ENCODE peak calls at places on chromosomes 2 and 18, in four cellular contexts. K, M, U and L are unnamed samples.
A peak's percentile ranks its signal among the peaks of the same experiment; 100 is the strongest.

GRCh38 chr18:46283895-46284295 is 179.7 kb downstream of the HAUS1 start:
- DNase-seq in K (no peak), M (no peak), U (no peak), L (no peak)

GRCh38 chr2:241018051-241018891 is 19.9 kb downstream of the SNED1 start:
- DNase-seq in M (no peak), K (no peak), U (peak; percentile 16), L (no peak)

GRCh38 chr2:19021100-19021476 is 337.3 kb downstream of the OSR1 start:
- DNase-seq in K (no peak), U (peak; percentile 93), M (peak; percentile 7), L (no peak)

GRCh38 chr2:159875083-159875482 is 77.1 kb upstream of the CD302 start:
- DNase-seq in U (no peak), K (no peak), M (no peak), L (no peak)

GRCh38 chr2:57343391-57344006 is 703.1 kb upstream of the VRK2 start:
- DNase-seq in M (peak; percentile 31), K (no peak), U (no peak), L (no peak)

GRCh38 chr2:216520156-216520555 is 21.5 kb downstream of the RPL37A start:
- DNase-seq in U (peak; percentile 49), K (no peak), M (no peak), L (no peak)

GRCh38 chr2:239751719-239752355 is 273.3 kb downstream of the NDUFA10 start:
- DNase-seq in M (no peak), U (no peak), K (no peak), L (peak; percentile 31)

GRCh38 chr2:127105656-127106456 is 1.1 kb downstream of the BIN1 start:
- DNase-seq in U (peak; percentile 57), M (no peak), K (peak; percentile 56), L (peak; percentile 50)

GRCh38 chr2:29612568-29612967 is 308.8 kb downstream of the ALK start:
- DNase-seq in M (no peak), U (no peak), K (no peak), L (no peak)

GRCh38 chr2:144703852-144704324 is 184.0 kb upstream of the ZEB2 start:
- DNase-seq in U (peak; percentile 86), K (peak; percentile 41), M (peak; percentile 3), L (peak; percentile 15)

GRCh38 chr2:151027147-151027546 is 234.5 kb downstream of the RBM43 start:
- DNase-seq in M (no peak), U (no peak), K (no peak), L (no peak)

GRCh38 chr2:229268626-229269025 is 2.5 kb downstream of the PID1 start:
- DNase-seq in U (peak; percentile 49), M (no peak), K (no peak), L (no peak)

GRCh38 chr2:225040862-225041209 is 1.4 kb downstream of the DOCK10 start:
- DNase-seq in M (no peak), U (peak; percentile 61), K (no peak), L (no peak)

GRCh38 chr18:22817844-22818243 is 115.3 kb upstream of the RBBP8 start:
- DNase-seq in U (no peak), K (no peak), M (no peak), L (no peak)

GRCh38 chr2:176001281-176001902 is 675 bp downstream of the LNPK start:
- DNase-seq in K (peak; percentile 40), U (peak; percentile 83), M (no peak), L (peak; percentile 18)

GRCh38 chr2:160141944-160142343 is 58.1 kb downstream of the ITGB6 start:
- DNase-seq in M (no peak), U (no peak), K (no peak), L (no peak)

GRCh38 chr18:3283908-3284307 is 22.0 kb downstream of the MYL12B start:
- DNase-seq in U (no peak), M (no peak), K (no peak), L (no peak)

GRCh38 chr2:27078267-27079194 is at the start of gene EMILIN1:
- DNase-seq in K (peak; percentile 77), U (peak; percentile 96), M (no peak), L (peak; percentile 96)

GRCh38 chr2:17911491-17912260 is 33.2 kb downstream of the KCNS3 start:
- DNase-seq in M (no peak), U (no peak), K (no peak), L (no peak)

GRCh38 chr2:204177251-204177976 is 240.9 kb downstream of the ICOS start:
- DNase-seq in U (no peak), M (no peak), K (no peak), L (no peak)

GRCh38 chr18:11237066-11237465 is 87.7 kb upstream of the PIEZO2 start:
- DNase-seq in K (no peak), U (no peak), M (no peak), L (no peak)

GRCh38 chr2:132804045-132804444 is 134.0 kb upstream of the LYPD1 start:
- DNase-seq in K (no peak), U (peak; percentile 82), M (no peak), L (no peak)

GRCh38 chr2:112836695-112837117 is at the start of gene IL1B:
- DNase-seq in U (peak; percentile 91), K (no peak), M (no peak), L (no peak)

GRCh38 chr2:150036622-150037021 is 449.0 kb upstream of the MMADHC start:
- DNase-seq in U (no peak), K (no peak), M (no peak), L (no peak)

GRCh38 chr2:162926501-162926900 is 87.9 kb upstream of the KCNH7 start:
- DNase-seq in K (no peak), M (peak; percentile 23), U (peak; percentile 89), L (no peak)

GRCh38 chr2:234187646-234188174 is 137.2 kb downstream of the SPP2 start:
- DNase-seq in M (no peak), K (no peak), U (no peak), L (no peak)

GRCh38 chr2:60899230-60899891 is 18.0 kb downstream of the REL start:
- DNase-seq in U (no peak), M (no peak), K (no peak), L (no peak)

GRCh38 chr2:38433607-38433975 is 56.5 kb upstream of the ATL2 start:
- DNase-seq in U (no peak), K (no peak), M (peak; percentile 71), L (no peak)

GRCh38 chr2:130790808-130791616 is 35.7 kb downstream of the AMER3 start:
- DNase-seq in U (no peak), M (no peak), K (no peak), L (no peak)

GRCh38 chr2:198173864-198174263 is 369.5 kb downstream of the PLCL1 start:
- DNase-seq in K (no peak), U (no peak), M (no peak), L (no peak)

GRCh38 chr2:31248139-31248538 is 14.2 kb downstream of the EHD3 start:
- DNase-seq in U (no peak), K (no peak), M (no peak), L (no peak)

GRCh38 chr2:44929680-44930273 is 11.7 kb upstream of the SIX3 start:
- DNase-seq in U (no peak), K (no peak), M (no peak), L (no peak)
- H3K27me3 ChIP-seq in U (peaks cover 96% of the 10 kb centered on the region), K (peaks cover 90% of the 10 kb centered on the region), M (peaks cover 10% of the 10 kb centered on the region), L (peaks cover 10% of the 10 kb centered on the region)

GRCh38 chr2:230669386-230669935 is 43.2 kb upstream of the CAB39 start:
- DNase-seq in U (no peak), M (no peak), K (no peak), L (no peak)
- H3K4me1 ChIP-seq in U (peaks cover 11% of the 10 kb centered on the region), M (peaks cover 18% of the 10 kb centered on the region), K (peaks cover 74% of the 10 kb centered on the region), L (no peaks in the 10 kb centered on the region)

GRCh38 chr18:77911973-77912372 is 662.3 kb downstream of the GALR1 start:
- DNase-seq in M (no peak), K (no peak), U (no peak), L (no peak)
- H3K27me3 ChIP-seq in M (no peaks in the 10 kb centered on the region), K (no peaks in the 10 kb centered on the region), U (no peaks in the 10 kb centered on the region), L (no peaks in the 10 kb centered on the region)

GRCh38 chr2:172087191-172087779 is 2.0 kb downstream of the DLX1 start:
- DNase-seq in U (peak; percentile 54), K (no peak), M (no peak), L (no peak)
- H3K4me1 ChIP-seq in U (peaks cover 8% of the 10 kb centered on the region), K (peaks cover 43% of the 10 kb centered on the region), M (no peaks in the 10 kb centered on the region), L (peaks cover 14% of the 10 kb centered on the region)